ENCODE peak calls at places on chromosomes 2 and 18, in eight cellular contexts. A, V, K, W, T, D, O and R are unnamed samples.

GRCh38 chr2:236554629-236555282 is 14.9 kb upstream of the ACKR3 start:
- DNase-seq in T (no peak), D (no peak), O (no peak), W (no peak), K (no peak), A (no peak), V (no peak), R (no peak)

GRCh38 chr2:239013670-239013960 is 165.7 kb downstream of the TWIST2 start:
- DNase-seq in W (no peak), V (no peak), T (no peak), A (no peak), K (no peak), D (no peak), O (no peak), R (no peak)

GRCh38 chr18:45957100-45957499 is 10.0 kb downstream of the EPG5 start:
- DNase-seq in W (no peak), A (no peak), T (no peak), V (no peak), D (no peak), K (no peak), O (no peak), R (no peak)

GRCh38 chr2:157761520-157761919 is 114.6 kb downstream of the ACVR1 start:
- DNase-seq in A (no peak), O (no peak), W (no peak), T (no peak), D (no peak), V (no peak), K (no peak), R (no peak)

GRCh38 chr2:196931555-196931954 is 5.0 kb upstream of the PGAP1 start:
- DNase-seq in V (no peak), D (no peak), K (no peak), T (no peak), W (no peak), A (no peak), O (no peak), R (no peak)

GRCh38 chr18:22678486-22678885 is 254.6 kb upstream of the RBBP8 start:
- DNase-seq in O (no peak), K (no peak), V (no peak), A (no peak), T (no peak), W (no peak), D (no peak), R (no peak)

GRCh38 chr2:239538357-239539052 is 137.7 kb upstream of the HDAC4 start:
- DNase-seq in W (no peak), D (no peak), K (no peak), A (no peak), V (no peak), T (no peak), O (no peak), R (no peak)

GRCh38 chr2:204842731-204843490 is 297.6 kb downstream of the PARD3B start:
- DNase-seq in K (no peak), D (no peak), T (no peak), O (peak), A (no peak), V (no peak), W (no peak), R (no peak)

GRCh38 chr2:181760521-181760920 is 80.2 kb upstream of the NEUROD1 start:
- DNase-seq in W (no peak), T (no peak), O (no peak), V (no peak), K (no peak), A (no peak), D (no peak), R (no peak)